ENCODE peak calls at places on chromosomes 7 and 10, in seven cellular contexts. R, E, H, B, N, I and K are unnamed samples. For H3K4me1, the result is how much of the 10 kb centered on the place peaks cover.

GRCh38 chr10:52951819-52952218 is 179.2 kb upstream of the MBL2 start:
- DNase-seq in R (peak), E (no peak), H (no peak), B (peak), N (peak), I (no peak), K (no peak)

GRCh38 chr10:112290054-112290373 is 6.8 kb downstream of the TECTB start:
- DNase-seq in R (no peak), E (no peak), H (no peak), B (no peak), N (no peak), I (no peak), K (no peak)

GRCh38 chr10:5402798-5403197 is 1.8 kb downstream of the TUBAL3 start:
- DNase-seq in R (no peak), E (no peak), H (no peak), B (no peak), N (no peak), I (no peak), K (no peak)

GRCh38 chr10:47294057-47294456 is 5.9 kb upstream of the GDF10 start:
- DNase-seq in R (no peak), E (no peak), H (no peak), B (no peak), N (no peak), I (no peak), K (no peak)

GRCh38 chr7:50560865-50561351 is 4.3 kb downstream of the DDC start:
- DNase-seq in R (no peak), E (no peak), H (no peak), B (peak), N (peak), I (no peak), K (no peak)

GRCh38 chr7:98372993-98373392 is 27.9 kb downstream of the BAIAP2L1 start:
- DNase-seq in R (no peak), E (no peak), H (no peak), B (no peak), N (no peak), I (no peak), K (no peak)

GRCh38 chr7:142853739-142854504 is 954 bp upstream of the EPHB6 start:
- DNase-seq in R (peak), E (peak), H (peak), B (peak), N (peak), I (no peak), K (peak)

GRCh38 chr10:97463363-97464132 is 17.6 kb downstream of the ZDHHC16 start:
- DNase-seq in R (peak), E (no peak), H (peak), B (peak), N (peak), I (no peak), K (no peak)

GRCh38 chr10:111109506-111110242 is 32.8 kb downstream of the ADRA2A start:
- DNase-seq in R (no peak), E (no peak), H (no peak), B (no peak), N (no peak), I (no peak), K (no peak)

GRCh38 chr7:45196374-45196773 is 38.8 kb downstream of the RAMP3 start:
- DNase-seq in R (no peak), E (no peak), H (no peak), B (no peak), N (no peak), I (no peak), K (no peak)

GRCh38 chr7:1742555-1743303 is 72.7 kb downstream of the ELFN1 start:
- DNase-seq in R (peak), E (no peak), H (peak), B (peak), N (no peak), I (no peak), K (peak)

GRCh38 chr7:82323806-82324205 is 119.8 kb downstream of the CACNA2D1 start:
- DNase-seq in R (no peak), E (no peak), H (no peak), B (no peak), N (no peak), I (no peak), K (no peak)

GRCh38 chr7:503575-504111 is 16.0 kb downstream of the PDGFA start:
- DNase-seq in R (peak), E (peak), H (no peak), B (no peak), N (no peak), I (no peak), K (peak)

GRCh38 chr7:2438181-2438580 is 34.8 kb downstream of the CHST12 start:
- DNase-seq in R (no peak), E (no peak), H (no peak), B (no peak), N (no peak), I (no peak), K (no peak)

GRCh38 chr7:144835166-144835611 is 664 bp downstream of the TPK1 start:
- DNase-seq in R (peak), E (peak), H (peak), B (peak), N (peak), I (no peak), K (peak)

GRCh38 chr10:24916365-24916764 is 36.0 kb downstream of the PRTFDC1 start:
- DNase-seq in R (no peak), E (no peak), H (no peak), B (no peak), N (no peak), I (no peak), K (no peak)

GRCh38 chr7:20276705-20277472 is 53.8 kb upstream of the ITGB8 start:
- DNase-seq in R (no peak), E (no peak), H (no peak), B (no peak), N (no peak), I (no peak), K (no peak)

GRCh38 chr7:38311329-38311937 is 38.0 kb upstream of the TARP start:
- DNase-seq in R (no peak), E (peak), H (no peak), B (peak), N (no peak), I (no peak), K (peak)

GRCh38 chr7:1716263-1717094 is 46.4 kb downstream of the ELFN1 start:
- DNase-seq in R (no peak), E (no peak), H (no peak), B (peak), N (no peak), I (no peak), K (peak)

GRCh38 chr10:131573256-131574215 is 262.0 kb upstream of the TCERG1L start:
- DNase-seq in R (no peak), E (no peak), H (no peak), B (no peak), N (no peak), I (no peak), K (no peak)

GRCh38 chr10:102565793-102566192 is 62.0 kb downstream of the SUFU start:
- DNase-seq in R (no peak), E (no peak), H (no peak), B (no peak), N (peak), I (no peak), K (no peak)

GRCh38 chr10:101283762-101284161 is 54.5 kb upstream of the LBX1 start:
- DNase-seq in R (no peak), E (no peak), H (no peak), B (no peak), N (no peak), I (no peak), K (no peak)

GRCh38 chr7:28488061-28488791 is 75.9 kb downstream of the CREB5 start:
- DNase-seq in R (no peak), E (no peak), H (no peak), B (no peak), N (no peak), I (no peak), K (no peak)

GRCh38 chr10:89163265-89163995 is 43.7 kb downstream of the CH25H start:
- DNase-seq in R (peak), E (peak), H (no peak), B (no peak), N (no peak), I (peak), K (peak)

GRCh38 chr10:6140141-6140841 is 51.5 kb downstream of the RBM17 start:
- DNase-seq in R (no peak), E (no peak), H (no peak), B (no peak), N (peak), I (no peak), K (no peak)

GRCh38 chr7:68176974-68177373 is 1180.3 kb downstream of the TYW1 start:
- DNase-seq in R (peak), E (no peak), H (no peak), B (peak), N (peak), I (peak), K (no peak)

GRCh38 chr7:20235303-20235702 is 18.1 kb upstream of the MACC1 start:
- DNase-seq in R (no peak), E (no peak), H (no peak), B (no peak), N (no peak), I (no peak), K (no peak)

GRCh38 chr10:35012781-35013180 is 77.4 kb downstream of the CUL2 start:
- DNase-seq in R (no peak), E (no peak), H (no peak), B (no peak), N (no peak), I (no peak), K (no peak)

DNA sequence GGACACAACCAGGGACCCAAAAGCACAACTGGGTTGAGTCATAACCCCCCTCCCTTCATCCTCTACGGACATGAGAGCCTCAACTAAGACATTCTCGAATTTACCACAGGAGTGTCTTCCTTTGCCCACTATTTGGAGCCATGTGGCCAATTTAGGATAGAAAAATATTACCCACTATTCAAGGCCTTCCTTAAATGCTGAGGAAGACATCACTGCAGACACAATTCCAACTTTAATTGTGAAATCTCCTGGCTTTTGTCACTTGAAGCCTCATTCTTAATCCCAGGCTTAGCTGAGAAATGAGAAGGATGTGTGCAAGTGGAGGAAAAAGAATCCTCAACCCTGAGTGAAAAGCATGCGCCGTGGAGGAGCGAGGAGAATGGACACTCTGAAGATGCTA is 11.8 kb downstream of the CTBP2 start:
- DNase-seq in R (no peak), E (no peak), H (no peak), B (no peak), N (no peak), I (no peak), K (no peak)
- H3K4me1 ChIP-seq in R (half or more), E (half or more), H (under half), B (under half), N (under half), I (under half), K (half or more)

GRCh38 chr10:11184093-11184492 is 166.4 kb downstream of the CELF2 start:
- DNase-seq in R (no peak), E (no peak), H (no peak), B (no peak), N (no peak), I (no peak), K (no peak)

GRCh38 chr10:11180228-11180627 is 162.6 kb downstream of the CELF2 start:
- DNase-seq in R (no peak), E (peak), H (no peak), B (no peak), N (no peak), I (no peak), K (no peak)

GRCh38 chr10:11183000-11183399 is 165.3 kb downstream of the CELF2 start:
- DNase-seq in R (no peak), E (no peak), H (no peak), B (no peak), N (no peak), I (no peak), K (no peak)

GRCh38 chr10:11179231-11180105 is 161.8 kb downstream of the CELF2 start:
- DNase-seq in R (no peak), E (no peak), H (no peak), B (no peak), N (no peak), I (no peak), K (no peak)

GRCh38 chr10:11181996-11182395 is 164.3 kb downstream of the CELF2 start:
- DNase-seq in R (peak), E (no peak), H (no peak), B (no peak), N (no peak), I (no peak), K (peak)
- H3K4me1 ChIP-seq in R (half or more), E (half or more), H (half or more), B (under half), N (under half), I (under half), K (half or more)

DNA sequence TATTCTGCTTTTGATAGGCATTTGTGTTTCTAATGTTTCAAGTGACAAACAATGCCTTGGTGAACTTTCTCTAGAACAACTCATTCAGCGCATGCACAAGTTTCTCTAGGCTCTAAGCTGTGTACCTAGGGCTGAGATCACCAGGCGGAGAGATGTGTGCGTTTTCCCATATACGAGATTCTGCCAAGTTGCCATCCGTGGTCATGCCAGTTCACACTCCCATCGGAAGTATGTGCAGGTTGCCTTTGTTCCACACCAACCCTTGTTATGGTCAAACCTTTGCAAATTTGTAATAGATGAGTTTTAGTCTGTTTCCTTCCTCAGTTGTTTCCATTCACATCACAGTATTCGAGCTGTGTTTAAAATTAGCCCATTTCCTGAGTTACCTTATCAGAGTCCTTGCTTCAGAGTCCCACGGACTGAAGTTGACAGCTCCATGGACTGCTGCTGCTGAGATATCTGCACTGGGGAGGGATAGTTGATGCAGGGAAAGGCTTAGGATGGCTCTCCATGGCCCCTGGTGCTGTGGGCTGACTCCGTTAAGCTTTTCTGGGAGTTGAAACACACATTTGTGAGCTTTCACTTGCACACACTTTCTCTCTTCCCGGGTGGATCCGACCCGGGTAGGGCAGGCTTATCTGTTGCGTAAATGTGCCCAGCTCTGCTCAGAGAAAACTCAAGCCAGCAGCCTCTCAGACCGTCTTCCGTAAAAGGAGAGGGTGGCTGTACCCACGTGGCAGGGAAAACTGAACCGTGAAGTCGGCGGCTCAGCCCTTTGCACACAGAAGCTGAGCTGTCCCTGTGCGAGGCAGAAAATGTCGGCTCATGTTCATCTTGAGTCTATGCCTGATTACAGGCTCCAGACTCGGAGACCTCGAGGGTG is 49.4 kb downstream of the HK1 start:
- DNase-seq in R (peak), E (peak), H (no peak), B (peak), N (no peak), I (no peak), K (peak)
- H3K4me1 ChIP-seq in R (half or more), E (half or more), H (under half), B (under half), N (under half), I (under half), K (half or more)

GRCh38 chr10:71751515-71752224 is 21.6 kb downstream of the VSIR start:
- DNase-seq in R (no peak), E (no peak), H (no peak), B (no peak), N (no peak), I (no peak), K (no peak)
- H3K4me1 ChIP-seq in R (half or more), E (half or more), H (half or more), B (under half), N (under half), I (under half), K (under half)

GRCh38 chr10:103836273-103836672 is 19.1 kb downstream of the SH3PXD2A start:
- DNase-seq in R (no peak), E (no peak), H (no peak), B (no peak), N (no peak), I (no peak), K (no peak)
- H3K4me1 ChIP-seq in R (half or more), E (under half), H (under half), B (under half), N (under half), I (under half), K (under half)

GRCh38 chr7:137753067-137753466 is 93.7 kb downstream of the DGKI start:
- DNase-seq in R (no peak), E (no peak), H (no peak), B (peak), N (peak), I (no peak), K (no peak)
- H3K4me1 ChIP-seq in R (under half), E (under half), H (under half), B (under half), N (under half), I (under half), K (under half)